ENCODE peak calls at places on chromosomes 7 and 10, in four cellular contexts. One of them, this sample, is unnamed.

GRCh38 chr7:118418433-118418832 is 193.9 kb downstream of the ANKRD7 start:
- ATAC-seq in activated naive CD4-positive, alpha-beta T cell treated with anti-CD3 and anti-CD28 coated beads, Interleukin-2, amount 50 U/mL, for 72 hours: no peak
- ATAC-seq in gastrocnemius medialis: no peak
- ATAC-seq in effector memory CD8-positive, alpha-beta T cell: no peak
- ATAC-seq in this sample: no peak

GRCh38 chr7:13829231-13829630 is 160.2 kb downstream of the ETV1 start:
- ATAC-seq in activated naive CD4-positive, alpha-beta T cell treated with anti-CD3 and anti-CD28 coated beads, Interleukin-2, amount 50 U/mL, for 72 hours: no peak
- ATAC-seq in gastrocnemius medialis: no peak
- ATAC-seq in effector memory CD8-positive, alpha-beta T cell: no peak
- ATAC-seq in this sample: no peak

GRCh38 chr10:34580643-34581042 is 234.5 kb downstream of the PARD3 start:
- ATAC-seq in activated naive CD4-positive, alpha-beta T cell treated with anti-CD3 and anti-CD28 coated beads, Interleukin-2, amount 50 U/mL, for 72 hours: no peak
- ATAC-seq in gastrocnemius medialis: peak
- ATAC-seq in effector memory CD8-positive, alpha-beta T cell: no peak
- ATAC-seq in this sample: no peak

GRCh38 chr7:26005683-26006410 is 146.2 kb upstream of the NFE2L3 start:
- ATAC-seq in activated naive CD4-positive, alpha-beta T cell treated with anti-CD3 and anti-CD28 coated beads, Interleukin-2, amount 50 U/mL, for 72 hours: no peak
- ATAC-seq in gastrocnemius medialis: no peak
- ATAC-seq in effector memory CD8-positive, alpha-beta T cell: no peak
- ATAC-seq in this sample: no peak

GRCh38 chr7:134420509-134421125 is 38.3 kb downstream of the AKR1B1 start:
- ATAC-seq in activated naive CD4-positive, alpha-beta T cell treated with anti-CD3 and anti-CD28 coated beads, Interleukin-2, amount 50 U/mL, for 72 hours: no peak
- ATAC-seq in gastrocnemius medialis: no peak
- ATAC-seq in effector memory CD8-positive, alpha-beta T cell: no peak
- ATAC-seq in this sample: peak

GRCh38 chr7:28790467-28790866 is 167.7 kb downstream of the TRIL start:
- ATAC-seq in activated naive CD4-positive, alpha-beta T cell treated with anti-CD3 and anti-CD28 coated beads, Interleukin-2, amount 50 U/mL, for 72 hours: no peak
- ATAC-seq in gastrocnemius medialis: no peak
- ATAC-seq in effector memory CD8-positive, alpha-beta T cell: no peak
- ATAC-seq in this sample: no peak

GRCh38 chr10:45419673-45420020 is 45.6 kb downstream of the ALOX5 start:
- ATAC-seq in activated naive CD4-positive, alpha-beta T cell treated with anti-CD3 and anti-CD28 coated beads, Interleukin-2, amount 50 U/mL, for 72 hours: peak
- ATAC-seq in gastrocnemius medialis: peak
- ATAC-seq in effector memory CD8-positive, alpha-beta T cell: no peak
- ATAC-seq in this sample: peak

GRCh38 chr7:91285966-91286365 is 21.7 kb downstream of the FZD1 start:
- ATAC-seq in activated naive CD4-positive, alpha-beta T cell treated with anti-CD3 and anti-CD28 coated beads, Interleukin-2, amount 50 U/mL, for 72 hours: no peak
- ATAC-seq in gastrocnemius medialis: no peak
- ATAC-seq in effector memory CD8-positive, alpha-beta T cell: no peak
- ATAC-seq in this sample: no peak

GRCh38 chr7:5700391-5700985 is 81.0 kb downstream of the RNF216 start:
- ATAC-seq in activated naive CD4-positive, alpha-beta T cell treated with anti-CD3 and anti-CD28 coated beads, Interleukin-2, amount 50 U/mL, for 72 hours: no peak
- ATAC-seq in gastrocnemius medialis: no peak
- ATAC-seq in effector memory CD8-positive, alpha-beta T cell: peak
- ATAC-seq in this sample: no peak

GRCh38 chr10:105258036-105258673 is 617.1 kb downstream of the SORCS3 start:
- ATAC-seq in activated naive CD4-positive, alpha-beta T cell treated with anti-CD3 and anti-CD28 coated beads, Interleukin-2, amount 50 U/mL, for 72 hours: no peak
- ATAC-seq in gastrocnemius medialis: no peak
- ATAC-seq in effector memory CD8-positive, alpha-beta T cell: no peak
- ATAC-seq in this sample: no peak

GRCh38 chr10:35492387-35493195 is 112.5 kb upstream of the GJD4 start:
- ATAC-seq in activated naive CD4-positive, alpha-beta T cell treated with anti-CD3 and anti-CD28 coated beads, Interleukin-2, amount 50 U/mL, for 72 hours: no peak
- ATAC-seq in gastrocnemius medialis: no peak
- ATAC-seq in effector memory CD8-positive, alpha-beta T cell: no peak
- ATAC-seq in this sample: no peak

GRCh38 chr10:96324447-96324846 is 20.2 kb downstream of the DNTT start:
- ATAC-seq in activated naive CD4-positive, alpha-beta T cell treated with anti-CD3 and anti-CD28 coated beads, Interleukin-2, amount 50 U/mL, for 72 hours: no peak
- ATAC-seq in gastrocnemius medialis: no peak
- ATAC-seq in effector memory CD8-positive, alpha-beta T cell: no peak
- ATAC-seq in this sample: no peak

GRCh38 chr10:103171278-103171677 is 21.8 kb downstream of the NT5C2 start:
- ATAC-seq in activated naive CD4-positive, alpha-beta T cell treated with anti-CD3 and anti-CD28 coated beads, Interleukin-2, amount 50 U/mL, for 72 hours: no peak
- ATAC-seq in gastrocnemius medialis: no peak
- ATAC-seq in effector memory CD8-positive, alpha-beta T cell: no peak
- ATAC-seq in this sample: no peak

GRCh38 chr7:92053312-92053711 is 81.0 kb downstream of the CYP51A1 start:
- ATAC-seq in activated naive CD4-positive, alpha-beta T cell treated with anti-CD3 and anti-CD28 coated beads, Interleukin-2, amount 50 U/mL, for 72 hours: no peak
- ATAC-seq in gastrocnemius medialis: no peak
- ATAC-seq in effector memory CD8-positive, alpha-beta T cell: no peak
- ATAC-seq in this sample: no peak

GRCh38 chr7:151678227-151678604 is 158.5 kb upstream of the RHEB start:
- ATAC-seq in activated naive CD4-positive, alpha-beta T cell treated with anti-CD3 and anti-CD28 coated beads, Interleukin-2, amount 50 U/mL, for 72 hours: no peak
- ATAC-seq in gastrocnemius medialis: no peak
- ATAC-seq in effector memory CD8-positive, alpha-beta T cell: no peak
- ATAC-seq in this sample: no peak

GRCh38 chr7:2873146-2873545 is 29.0 kb upstream of the GNA12 start:
- ATAC-seq in activated naive CD4-positive, alpha-beta T cell treated with anti-CD3 and anti-CD28 coated beads, Interleukin-2, amount 50 U/mL, for 72 hours: no peak
- ATAC-seq in gastrocnemius medialis: peak
- ATAC-seq in effector memory CD8-positive, alpha-beta T cell: no peak
- ATAC-seq in this sample: no peak

GRCh38 chr7:33893377-33893776 is 12.0 kb upstream of the BMPER start:
- ATAC-seq in activated naive CD4-positive, alpha-beta T cell treated with anti-CD3 and anti-CD28 coated beads, Interleukin-2, amount 50 U/mL, for 72 hours: no peak
- ATAC-seq in gastrocnemius medialis: no peak
- ATAC-seq in effector memory CD8-positive, alpha-beta T cell: no peak
- ATAC-seq in this sample: no peak

GRCh38 chr7:25314094-25314708 is 85.9 kb upstream of the NPVF start:
- ATAC-seq in activated naive CD4-positive, alpha-beta T cell treated with anti-CD3 and anti-CD28 coated beads, Interleukin-2, amount 50 U/mL, for 72 hours: no peak
- ATAC-seq in gastrocnemius medialis: no peak
- ATAC-seq in effector memory CD8-positive, alpha-beta T cell: no peak
- ATAC-seq in this sample: no peak

GRCh38 chr7:70322786-70323185 is 724.5 kb downstream of the AUTS2 start:
- ATAC-seq in activated naive CD4-positive, alpha-beta T cell treated with anti-CD3 and anti-CD28 coated beads, Interleukin-2, amount 50 U/mL, for 72 hours: no peak
- ATAC-seq in gastrocnemius medialis: no peak
- ATAC-seq in effector memory CD8-positive, alpha-beta T cell: no peak
- ATAC-seq in this sample: no peak

GRCh38 chr10:6591668-6592067 is 11.6 kb upstream of the PRKCQ start:
- ATAC-seq in activated naive CD4-positive, alpha-beta T cell treated with anti-CD3 and anti-CD28 coated beads, Interleukin-2, amount 50 U/mL, for 72 hours: peak
- ATAC-seq in gastrocnemius medialis: no peak
- ATAC-seq in effector memory CD8-positive, alpha-beta T cell: peak
- ATAC-seq in this sample: no peak

GRCh38 chr10:22489467-22489866 is 144.2 kb downstream of the SPAG6 start:
- ATAC-seq in activated naive CD4-positive, alpha-beta T cell treated with anti-CD3 and anti-CD28 coated beads, Interleukin-2, amount 50 U/mL, for 72 hours: no peak
- ATAC-seq in gastrocnemius medialis: no peak
- ATAC-seq in effector memory CD8-positive, alpha-beta T cell: no peak
- ATAC-seq in this sample: no peak

GRCh38 chr7:4739528-4739992 is 35.9 kb upstream of the AP5Z1 start:
- ATAC-seq in activated naive CD4-positive, alpha-beta T cell treated with anti-CD3 and anti-CD28 coated beads, Interleukin-2, amount 50 U/mL, for 72 hours: peak
- ATAC-seq in gastrocnemius medialis: peak
- ATAC-seq in effector memory CD8-positive, alpha-beta T cell: peak
- ATAC-seq in this sample: peak

GRCh38 chr7:105047932-105048331 is 33.9 kb downstream of the KMT2E start:
- ATAC-seq in activated naive CD4-positive, alpha-beta T cell treated with anti-CD3 and anti-CD28 coated beads, Interleukin-2, amount 50 U/mL, for 72 hours: no peak
- ATAC-seq in gastrocnemius medialis: no peak
- ATAC-seq in effector memory CD8-positive, alpha-beta T cell: no peak
- ATAC-seq in this sample: no peak

GRCh38 chr7:140390466-140391190 is 7.7 kb downstream of the SLC37A3 start:
- ATAC-seq in activated naive CD4-positive, alpha-beta T cell treated with anti-CD3 and anti-CD28 coated beads, Interleukin-2, amount 50 U/mL, for 72 hours: peak
- ATAC-seq in gastrocnemius medialis: no peak
- ATAC-seq in effector memory CD8-positive, alpha-beta T cell: peak
- ATAC-seq in this sample: no peak

GRCh38 chr7:138865843-138866242 is 67.8 kb upstream of the ATP6V0A4 start:
- ATAC-seq in activated naive CD4-positive, alpha-beta T cell treated with anti-CD3 and anti-CD28 coated beads, Interleukin-2, amount 50 U/mL, for 72 hours: peak
- ATAC-seq in gastrocnemius medialis: no peak
- ATAC-seq in effector memory CD8-positive, alpha-beta T cell: peak
- ATAC-seq in this sample: no peak

GRCh38 chr7:40965016-40965415 is 737.9 kb downstream of the INHBA start:
- ATAC-seq in activated naive CD4-positive, alpha-beta T cell treated with anti-CD3 and anti-CD28 coated beads, Interleukin-2, amount 50 U/mL, for 72 hours: no peak
- ATAC-seq in gastrocnemius medialis: no peak
- ATAC-seq in effector memory CD8-positive, alpha-beta T cell: no peak
- ATAC-seq in this sample: no peak

GRCh38 chr7:21967500-21968099 is 21.9 kb upstream of the CDCA7L start:
- ATAC-seq in activated naive CD4-positive, alpha-beta T cell treated with anti-CD3 and anti-CD28 coated beads, Interleukin-2, amount 50 U/mL, for 72 hours: peak
- ATAC-seq in gastrocnemius medialis: no peak
- ATAC-seq in effector memory CD8-positive, alpha-beta T cell: peak
- ATAC-seq in this sample: no peak

GRCh38 chr10:69374242-69374641 is 42.5 kb downstream of the TACR2 start:
- ATAC-seq in activated naive CD4-positive, alpha-beta T cell treated with anti-CD3 and anti-CD28 coated beads, Interleukin-2, amount 50 U/mL, for 72 hours: no peak
- ATAC-seq in gastrocnemius medialis: no peak
- ATAC-seq in effector memory CD8-positive, alpha-beta T cell: no peak
- ATAC-seq in this sample: no peak

GRCh38 chr7:151247016-151247580 is 1.4 kb downstream of the SMARCD3 start:
- ATAC-seq in activated naive CD4-positive, alpha-beta T cell treated with anti-CD3 and anti-CD28 coated beads, Interleukin-2, amount 50 U/mL, for 72 hours: no peak
- ATAC-seq in gastrocnemius medialis: peak
- ATAC-seq in effector memory CD8-positive, alpha-beta T cell: no peak
- ATAC-seq in this sample: no peak

GRCh38 chr7:111518264-111518663 is 44.0 kb downstream of the IMMP2L start:
- ATAC-seq in activated naive CD4-positive, alpha-beta T cell treated with anti-CD3 and anti-CD28 coated beads, Interleukin-2, amount 50 U/mL, for 72 hours: no peak
- ATAC-seq in gastrocnemius medialis: no peak
- ATAC-seq in effector memory CD8-positive, alpha-beta T cell: no peak
- ATAC-seq in this sample: no peak

GRCh38 chr10:6310977-6311376 is 108.2 kb downstream of the PFKFB3 start:
- ATAC-seq in activated naive CD4-positive, alpha-beta T cell treated with anti-CD3 and anti-CD28 coated beads, Interleukin-2, amount 50 U/mL, for 72 hours: peak
- ATAC-seq in gastrocnemius medialis: no peak
- ATAC-seq in effector memory CD8-positive, alpha-beta T cell: no peak
- ATAC-seq in this sample: no peak

GRCh38 chr7:41255113-41255512 is 447.8 kb downstream of the INHBA start:
- ATAC-seq in activated naive CD4-positive, alpha-beta T cell treated with anti-CD3 and anti-CD28 coated beads, Interleukin-2, amount 50 U/mL, for 72 hours: no peak
- ATAC-seq in gastrocnemius medialis: no peak
- ATAC-seq in effector memory CD8-positive, alpha-beta T cell: no peak
- ATAC-seq in this sample: no peak

GRCh38 chr7:55484241-55484640 is 88.1 kb downstream of the VOPP1 start:
- ATAC-seq in activated naive CD4-positive, alpha-beta T cell treated with anti-CD3 and anti-CD28 coated beads, Interleukin-2, amount 50 U/mL, for 72 hours: peak
- ATAC-seq in gastrocnemius medialis: no peak
- ATAC-seq in effector memory CD8-positive, alpha-beta T cell: no peak
- ATAC-seq in this sample: no peak

GRCh38 chr7:99102361-99102760 is 41.5 kb downstream of the SMURF1 start:
- ATAC-seq in activated naive CD4-positive, alpha-beta T cell treated with anti-CD3 and anti-CD28 coated beads, Interleukin-2, amount 50 U/mL, for 72 hours: no peak
- ATAC-seq in gastrocnemius medialis: no peak
- ATAC-seq in effector memory CD8-positive, alpha-beta T cell: no peak
- ATAC-seq in this sample: no peak

GRCh38 chr7:114793155-114793849 is 128.6 kb upstream of the MDFIC start:
- ATAC-seq in activated naive CD4-positive, alpha-beta T cell treated with anti-CD3 and anti-CD28 coated beads, Interleukin-2, amount 50 U/mL, for 72 hours: peak
- ATAC-seq in gastrocnemius medialis: no peak
- ATAC-seq in effector memory CD8-positive, alpha-beta T cell: no peak
- ATAC-seq in this sample: no peak

This sample was measured in gastroesophageal sphincter.